ENCODE peak calls at places on chromosomes 5 and 9, in ten cellular contexts. G is colonic mucosa; M is CD4-positive, alpha-beta T cell; A is tibial artery; K is left ventricle myocardium inferior; N is neuronal stem cell; H is OCI-LY7; P is SJSA1; V is upper lobe of right lung; O is right atrium auricular region. S is an unnamed sample. For H3K9me3, the result is how much of the 10 kb centered on the place peaks cover.

GRCh38 chr9:77647659-77648457 is at the start of gene GNA14:
- DNase-seq in G (peak), M (no peak), A (peak), K (no peak), N (peak), H (no peak), P (no peak), V (no peak), O (peak), S (no peak)

GRCh38 chr9:88583901-88584596 is 49.1 kb downstream of the NXNL2 start:
- DNase-seq in G (no peak), M (no peak), A (no peak), K (no peak), N (no peak), H (peak), P (no peak), V (no peak), O (peak), S (no peak)

GRCh38 chr5:137705106-137705505 is 30.8 kb downstream of the KLHL3 start:
- DNase-seq in G (no peak), M (no peak), A (no peak), K (no peak), N (no peak), H (no peak), P (no peak), V (no peak), O (no peak), S (no peak)

GRCh38 chr5:32843532-32843895 is 132.4 kb downstream of the NPR3 start:
- DNase-seq in G (no peak), M (no peak), A (no peak), K (no peak), N (no peak), H (no peak), P (no peak), V (no peak), O (no peak), S (no peak)

GRCh38 chr5:58904737-58905136 is 321.9 kb downstream of the RAB3C start:
- DNase-seq in G (no peak), M (no peak), A (no peak), K (no peak), N (no peak), H (no peak), P (no peak), V (no peak), O (no peak), S (no peak)

GRCh38 chr9:125544988-125545651 is 161.9 kb downstream of the MAPKAP1 start:
- DNase-seq in G (no peak), M (no peak), A (peak), K (no peak), N (no peak), H (no peak), P (no peak), V (no peak), O (no peak), S (no peak)

GRCh38 chr9:92722386-92723298 is 42.0 kb downstream of the BICD2 start:
- DNase-seq in G (no peak), M (no peak), A (no peak), K (no peak), N (no peak), H (peak), P (no peak), V (no peak), O (peak), S (peak)

GRCh38 chr5:126614189-126614588 is 13.4 kb downstream of the PHAX start:
- DNase-seq in G (no peak), M (no peak), A (no peak), K (no peak), N (no peak), H (peak), P (no peak), V (no peak), O (no peak), S (no peak)

GRCh38 chr9:134590240-134591081 is 51.1 kb upstream of the COL5A1 start:
- DNase-seq in G (peak), M (no peak), A (peak), K (no peak), N (no peak), H (no peak), P (no peak), V (no peak), O (peak), S (no peak)

GRCh38 chr5:38551020-38552017 is 5.1 kb downstream of the LIFR start:
- DNase-seq in G (no peak), M (no peak), A (no peak), K (no peak), N (no peak), H (peak), P (peak), V (no peak), O (no peak), S (peak)

GRCh38 chr5:88470746-88471145 is 202.1 kb upstream of the TMEM161B start:
- DNase-seq in G (peak), M (no peak), A (no peak), K (no peak), N (no peak), H (no peak), P (no peak), V (no peak), O (no peak), S (no peak)

GRCh38 chr9:134436926-134437325 is 110.7 kb downstream of the RXRA start:
- DNase-seq in G (no peak), M (no peak), A (no peak), K (no peak), N (no peak), H (no peak), P (peak), V (no peak), O (no peak), S (no peak)

GRCh38 chr9:15308511-15308910 is 1.5 kb upstream of the TTC39B start:
- DNase-seq in G (no peak), M (no peak), A (no peak), K (no peak), N (no peak), H (no peak), P (peak), V (no peak), O (no peak), S (no peak)

GRCh38 chr5:84524491-84524890 is 139.8 kb upstream of the EDIL3 start:
- DNase-seq in G (no peak), M (no peak), A (no peak), K (no peak), N (no peak), H (no peak), P (no peak), V (no peak), O (no peak), S (no peak)

GRCh38 chr5:138944527-138945322 is 69.6 kb upstream of the LRRTM2 start:
- DNase-seq in G (no peak), M (no peak), A (no peak), K (no peak), N (no peak), H (no peak), P (no peak), V (no peak), O (no peak), S (no peak)

GRCh38 chr9:126916909-126917308 is 2.3 kb downstream of the RALGPS1 start:
- DNase-seq in G (no peak), M (no peak), A (no peak), K (no peak), N (no peak), H (peak), P (no peak), V (no peak), O (no peak), S (peak)

GRCh38 chr5:27969157-27969556 is 930.8 kb upstream of the CDH9 start:
- DNase-seq in G (no peak), M (no peak), A (no peak), K (no peak), N (no peak), H (no peak), P (no peak), V (no peak), O (no peak), S (no peak)

GRCh38 chr9:15211994-15212501 is 95.0 kb downstream of the TTC39B start:
- DNase-seq in G (no peak), M (no peak), A (no peak), K (no peak), N (no peak), H (no peak), P (no peak), V (no peak), O (no peak), S (no peak)

GRCh38 chr9:89207026-89207425 is 28.4 kb upstream of the SHC3 start:
- DNase-seq in G (no peak), M (no peak), A (no peak), K (no peak), N (no peak), H (no peak), P (no peak), V (no peak), O (no peak), S (no peak)

GRCh38 chr5:39100301-39100850 is 26.2 kb upstream of the RICTOR start:
- DNase-seq in G (no peak), M (no peak), A (no peak), K (no peak), N (no peak), H (no peak), P (no peak), V (no peak), O (no peak), S (no peak)

GRCh38 chr5:163910226-163910625 is 404.8 kb downstream of the MAT2B start:
- DNase-seq in G (no peak), M (no peak), A (no peak), K (no peak), N (no peak), H (no peak), P (no peak), V (no peak), O (no peak), S (no peak)

DNA sequence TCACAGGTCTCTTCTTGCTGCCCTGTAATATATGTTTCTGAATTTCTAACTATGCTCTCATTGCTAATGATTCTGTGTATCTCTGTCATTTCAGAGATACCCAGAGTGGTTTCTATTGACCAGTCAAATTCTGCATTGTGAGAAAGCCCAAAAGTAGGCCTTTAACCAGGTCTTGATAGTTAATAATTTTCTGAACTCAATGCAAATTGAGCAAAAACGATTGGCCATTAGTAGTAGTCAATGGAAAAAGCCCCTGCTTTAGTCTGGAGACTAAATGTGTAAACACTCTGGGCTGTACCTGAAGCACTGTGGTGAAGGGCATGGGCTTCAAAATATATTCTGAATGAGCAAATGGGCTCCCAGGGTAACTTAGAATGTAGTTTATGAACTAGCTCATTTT is 307.6 kb downstream of the ARL15 start:
- DNase-seq in G (no peak), M (no peak), A (no peak), K (no peak), N (no peak), H (no peak), P (no peak), V (no peak), O (no peak), S (no peak)
- H3K9me3 ChIP-seq in G (under half), M (under half), A (under half), K (under half), N (under half), H (under half), P (under half), V (under half), O (under half), S (under half)

DNA sequence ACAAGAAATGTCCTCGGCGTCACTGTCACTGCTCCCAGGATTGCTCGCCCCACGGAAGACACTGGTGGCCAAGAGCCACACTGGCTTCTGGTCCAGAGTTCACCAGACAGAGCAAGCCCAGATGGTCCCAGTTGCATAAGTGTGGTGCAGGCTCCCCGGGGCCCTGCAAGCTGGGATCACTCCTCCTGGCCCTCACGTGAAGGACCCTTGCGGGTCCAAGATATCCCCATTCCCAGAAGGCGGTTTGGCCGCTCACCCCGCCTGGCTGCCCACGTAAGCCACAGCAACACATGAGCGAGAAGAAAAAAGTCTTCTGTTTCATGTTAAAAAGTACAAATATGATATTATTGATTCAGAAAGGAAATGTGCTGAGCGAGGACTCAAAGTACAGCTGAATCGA is 427.4 kb downstream of the IRX1 start:
- DNase-seq in G (no peak), M (no peak), A (no peak), K (peak), N (no peak), H (no peak), P (no peak), V (no peak), O (no peak), S (no peak)
- H3K9me3 ChIP-seq in G (under half), M (under half), A (under half), K (under half), N (under half), H (under half), P (half or more), V (under half), O (under half), S (under half)

GRCh38 chr5:158569534-158569933 is 530.2 kb downstream of the EBF1 start:
- DNase-seq in G (no peak), M (no peak), A (no peak), K (no peak), N (peak), H (no peak), P (no peak), V (no peak), O (no peak), S (no peak)
- H3K9me3 ChIP-seq in G (under half), M (under half), A (under half), K (under half), N (under half), H (under half), P (under half), V (under half), O (under half), S (under half)

GRCh38 chr9:96813607-96814006 is 35.7 kb upstream of the ZNF510 start:
- DNase-seq in G (no peak), M (no peak), A (no peak), K (no peak), N (no peak), H (no peak), P (no peak), V (no peak), O (no peak), S (no peak)
- H3K9me3 ChIP-seq in G (under half), M (half or more), A (half or more), K (half or more), N (half or more), H (under half), P (under half), V (half or more), O (under half), S (under half)

GRCh38 chr5:40124367-40124766 is 555.3 kb upstream of the PTGER4 start:
- DNase-seq in G (no peak), M (no peak), A (no peak), K (no peak), N (peak), H (peak), P (peak), V (no peak), O (no peak), S (no peak)
- H3K9me3 ChIP-seq in G (under half), M (under half), A (under half), K (half or more), N (under half), H (under half), P (under half), V (under half), O (under half), S (under half)

DNA sequence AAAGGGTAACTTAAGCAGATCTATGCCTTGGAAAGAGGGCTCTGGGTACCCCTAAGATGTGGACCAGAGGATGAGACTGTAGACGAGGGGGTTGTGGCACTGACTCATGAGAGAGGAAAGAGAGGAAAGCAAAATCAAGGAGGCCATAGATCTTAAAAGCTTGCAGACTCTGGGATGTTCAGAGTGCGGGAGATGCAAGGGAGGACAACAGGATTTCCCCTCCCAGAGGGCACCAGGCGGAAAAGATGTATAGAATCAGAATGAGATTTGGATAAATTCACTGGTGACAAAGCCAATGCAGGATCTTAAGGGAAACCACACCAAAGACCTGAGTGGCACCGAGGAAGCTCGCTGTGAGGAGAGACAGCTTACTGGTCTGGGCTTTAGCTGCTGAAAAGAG is 27.1 kb downstream of the HRH2 start:
- DNase-seq in G (no peak), M (no peak), A (no peak), K (no peak), N (no peak), H (no peak), P (no peak), V (peak), O (no peak), S (no peak)
- H3K9me3 ChIP-seq in G (under half), M (under half), A (under half), K (under half), N (under half), H (under half), P (under half), V (under half), O (under half), S (under half)